ENCODE peak calls at places on chromosomes 1 and 21, in six cellular contexts. I, A, U, R, D and B are unnamed samples.

GRCh38 chr1:34929853-34930701 is 627 bp upstream of the DLGAP3 start:
- DNase-seq in U (no peak), D (no peak), I (no peak), A (peak), R (no peak), B (no peak)

GRCh38 chr1:42046772-42047552 is 106.2 kb upstream of the GUCA2B start:
- DNase-seq in U (no peak), D (no peak), R (no peak), A (peak), I (no peak), B (no peak)

GRCh38 chr1:109248444-109248796 is 919 bp upstream of the CELSR2 start:
- DNase-seq in U (no peak), D (no peak), R (no peak), A (no peak), I (no peak), B (no peak)

GRCh38 chr1:91778964-91779363 is 107.0 kb downstream of the TGFBR3 start:
- DNase-seq in I (no peak), D (no peak), R (no peak), A (no peak), U (no peak), B (no peak)

GRCh38 chr1:168507271-168507670 is 36.5 kb downstream of the XCL2 start:
- DNase-seq in A (peak), I (no peak), U (no peak), R (no peak), D (no peak), B (no peak)

GRCh38 chr1:167821969-167822685 is 91.8 kb downstream of the ADCY10 start:
- DNase-seq in U (no peak), R (no peak), I (no peak), A (no peak), D (no peak), B (no peak)

GRCh38 chr1:64006276-64007051 is 197.0 kb upstream of the UBE2U start:
- DNase-seq in R (no peak), A (peak), I (peak), D (peak), U (no peak), B (peak)

GRCh38 chr21:32257952-32258785 is 20.7 kb downstream of the MIS18A start:
- DNase-seq in U (no peak), I (peak), D (peak), R (no peak), A (peak), B (peak)

GRCh38 chr1:101037316-101037715 is 11.7 kb upstream of the DPH5 start:
- DNase-seq in I (no peak), A (no peak), D (no peak), R (no peak), U (no peak), B (no peak)

GRCh38 chr21:41112740-41113692 is 54.9 kb upstream of the BACE2 start:
- DNase-seq in R (no peak), U (no peak), I (peak), A (no peak), D (no peak), B (peak)

GRCh38 chr1:113191579-113192076 is 118.6 kb downstream of the LRIG2 start:
- DNase-seq in I (peak), U (no peak), D (peak), A (no peak), R (no peak), B (peak)

GRCh38 chr21:31318971-31319370 is 25.1 kb downstream of the TIAM1 start:
- DNase-seq in D (no peak), R (no peak), A (no peak), I (no peak), U (no peak), B (no peak)

GRCh38 chr1:221725683-221726330 is 16.1 kb downstream of the DUSP10 start:
- DNase-seq in R (no peak), I (no peak), A (no peak), U (no peak), D (no peak), B (no peak)

GRCh38 chr1:147723691-147724323 is 36.6 kb downstream of the GJA5 start:
- DNase-seq in R (no peak), I (no peak), A (peak), D (peak), U (no peak), B (peak)

GRCh38 chr1:98919211-98919610 is 85.5 kb downstream of the PLPPR5 start:
- DNase-seq in A (no peak), D (no peak), U (no peak), I (no peak), R (no peak), B (no peak)

GRCh38 chr1:220001095-220001501 is 45.2 kb downstream of the EPRS1 start:
- DNase-seq in R (no peak), D (peak), A (no peak), I (no peak), U (no peak), B (no peak)

GRCh38 chr1:67458663-67459062 is 28.5 kb upstream of the SERBP1 start:
- DNase-seq in A (no peak), I (no peak), D (no peak), U (no peak), R (no peak), B (no peak)

GRCh38 chr1:115246526-115246925 is 91.5 kb downstream of the NGF start:
- DNase-seq in R (no peak), U (no peak), D (no peak), A (no peak), I (no peak), B (peak)

GRCh38 chr1:30525980-30526651 is 197.3 kb downstream of the MATN1 start:
- DNase-seq in R (no peak), I (peak), A (no peak), U (peak), D (no peak), B (peak)

GRCh38 chr1:165075725-165076370 is 280.7 kb downstream of the LMX1A start:
- DNase-seq in R (no peak), A (peak), U (no peak), I (no peak), D (peak), B (peak)

GRCh38 chr1:231416896-231417295 is 5.2 kb downstream of the EGLN1 start:
- DNase-seq in D (peak), U (no peak), A (no peak), R (no peak), I (no peak), B (no peak)

DNA sequence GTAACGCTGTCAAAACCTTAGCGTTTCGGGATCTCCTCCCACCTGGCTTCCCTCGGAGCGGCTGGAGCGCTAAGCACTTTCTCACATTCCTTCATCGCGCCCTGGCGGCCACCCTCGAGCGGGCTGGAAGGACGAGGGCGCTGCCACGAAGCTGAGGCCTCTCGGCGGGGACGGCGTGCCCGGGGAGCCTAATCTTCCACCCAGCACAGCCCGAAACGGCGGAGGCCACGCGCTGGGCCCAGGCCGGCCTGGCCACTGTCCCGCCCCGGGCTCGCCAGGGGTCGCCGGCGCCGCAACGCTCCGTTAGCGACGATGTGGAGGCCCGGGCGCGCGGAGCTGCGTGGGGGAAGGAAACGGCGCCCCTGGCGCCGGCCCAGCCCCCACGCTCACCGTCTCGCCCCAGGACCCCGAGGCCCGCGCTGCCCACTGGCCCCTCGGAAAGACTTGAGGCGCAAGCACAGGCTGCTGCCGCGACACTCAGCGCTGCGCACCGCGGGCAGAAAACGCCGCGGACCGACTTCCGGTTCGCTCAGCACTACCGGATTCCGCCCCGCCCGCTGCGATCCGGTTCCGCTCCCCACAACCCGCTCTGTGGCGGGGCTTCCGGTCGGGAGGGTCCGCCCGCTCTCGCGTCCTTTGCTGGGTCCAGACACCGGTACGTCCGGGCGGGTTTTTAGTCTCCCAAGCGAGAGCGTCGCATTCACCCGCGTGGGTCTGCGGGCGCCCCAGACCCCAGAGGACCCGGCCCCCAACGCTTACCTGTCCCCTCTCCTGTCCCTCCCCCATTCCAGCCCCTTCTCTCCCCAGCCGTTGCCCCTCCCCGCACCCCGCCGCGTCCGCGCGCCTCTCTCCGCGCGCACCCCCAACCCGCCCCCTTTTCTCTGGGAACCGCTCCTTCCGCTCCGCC is at the start of gene YBEY:
- DNase-seq in A (peak), R (peak), D (peak), I (peak), U (peak), B (peak)
- TF ChIP-seq CTCF in A (peak), R (peak), D (peak), I (no peak), U (no peak), B (peak)

DNA sequence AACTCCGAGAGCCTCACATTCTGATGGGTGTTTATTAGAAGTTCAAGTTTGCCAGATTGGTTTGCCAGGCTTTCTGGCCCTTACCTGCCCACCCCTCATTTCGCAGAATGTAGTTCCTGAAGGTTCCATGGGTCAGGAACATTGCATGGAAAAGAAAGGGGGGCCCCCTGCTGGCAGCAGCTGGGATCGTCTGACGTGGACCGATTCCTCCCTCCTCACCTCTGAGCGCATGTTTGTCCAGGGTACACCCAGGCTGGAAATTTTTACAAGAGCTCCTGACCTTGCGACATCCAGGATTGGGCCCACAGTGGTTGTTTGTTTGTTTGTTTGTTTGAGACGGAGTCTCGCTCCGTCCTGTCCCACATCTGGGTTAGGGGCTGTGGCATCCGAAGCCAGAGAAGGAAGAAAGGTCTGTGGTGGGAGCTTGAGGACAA is 126.0 kb upstream of the TMEM51 start:
- DNase-seq in U (peak), A (peak), R (no peak), D (peak), I (peak), B (peak)
- H3K4me3 ChIP-seq in U (no peak), A (no peak), R (no peak), D (no peak), I (no peak), B (no peak)

GRCh38 chr1:2321258-2321657 is 70.1 kb downstream of the MORN1 start:
- DNase-seq in D (no peak), A (no peak), I (no peak), R (no peak), U (no peak), B (no peak)

GRCh38 chr1:2320760-2321159 is 70.6 kb downstream of the MORN1 start:
- DNase-seq in R (no peak), U (no peak), I (no peak), A (no peak), D (no peak), B (no peak)

GRCh38 chr1:2323575-2323974 is 67.8 kb downstream of the MORN1 start:
- DNase-seq in A (no peak), U (no peak), R (no peak), D (no peak), I (no peak), B (no peak)

GRCh38 chr1:2322593-2323295 is 68.6 kb downstream of the MORN1 start:
- DNase-seq in I (peak), A (peak), U (no peak), R (no peak), D (no peak), B (no peak)

DNA sequence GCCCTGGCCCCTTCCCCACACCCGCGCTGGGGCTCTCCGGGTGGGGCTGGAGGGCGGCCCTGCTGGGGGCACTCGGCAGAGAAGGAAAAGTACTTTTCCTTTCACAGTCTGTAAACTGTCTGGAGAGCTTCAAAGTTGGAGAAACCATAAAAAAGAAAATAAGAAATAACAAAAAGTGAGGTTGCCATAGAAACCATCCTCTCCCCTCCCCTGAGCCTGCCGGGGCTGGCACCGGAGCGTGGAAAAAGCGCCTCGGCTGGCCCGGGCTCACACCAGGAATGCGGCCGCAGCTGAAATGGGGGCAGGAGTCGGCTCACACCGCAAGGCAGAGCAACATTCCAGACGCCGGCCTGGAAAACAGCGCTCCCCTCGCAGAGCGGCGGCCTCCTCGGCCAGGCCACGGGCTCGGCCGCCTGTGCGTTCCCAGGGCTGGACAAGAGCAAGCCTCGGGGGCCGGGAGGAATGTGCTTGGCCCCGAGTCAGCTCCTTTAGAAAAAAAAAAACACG is 69.2 kb downstream of the MORN1 start:
- DNase-seq in I (peak), U (peak), D (peak), R (no peak), A (peak), B (no peak)
- H3K27ac ChIP-seq in I (no peak), U (peak), D (no peak), R (peak), A (peak), B (no peak)

DNA sequence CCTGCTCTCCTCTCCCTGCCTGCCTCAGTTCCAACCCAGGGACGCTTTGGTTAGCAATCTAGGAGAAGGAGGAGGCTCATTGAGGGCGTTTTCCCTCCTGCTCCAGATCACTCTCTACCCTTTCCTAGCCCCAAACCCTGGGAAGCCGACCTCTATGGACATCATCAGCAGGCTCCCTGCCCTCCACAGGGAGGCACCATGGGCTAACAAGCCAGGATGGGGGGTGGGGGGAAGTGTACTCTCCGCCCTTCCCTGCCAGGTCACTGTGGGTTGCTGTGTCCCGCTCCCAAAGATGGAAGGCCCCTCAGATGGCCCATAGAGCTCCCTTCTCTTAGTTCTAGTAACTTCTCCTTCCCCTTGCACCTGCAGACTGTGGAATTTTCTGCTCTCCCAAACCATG is 35.7 kb downstream of the KCND3 start:
- DNase-seq in A (no peak), D (no peak), I (no peak), R (no peak), U (no peak), B (no peak)
- TF ChIP-seq CTCF in A (no peak), D (no peak), I (no peak), R (no peak), U (no peak), B (no peak)

GRCh38 chr1:152514715-152515453 is 602 bp downstream of the CRCT1 start:
- DNase-seq in I (no peak), D (no peak), U (no peak), R (no peak), A (no peak), B (no peak)
- H3K4me3 ChIP-seq in I (no peak), D (no peak), U (peak), R (peak), A (no peak), B (no peak)

DNA sequence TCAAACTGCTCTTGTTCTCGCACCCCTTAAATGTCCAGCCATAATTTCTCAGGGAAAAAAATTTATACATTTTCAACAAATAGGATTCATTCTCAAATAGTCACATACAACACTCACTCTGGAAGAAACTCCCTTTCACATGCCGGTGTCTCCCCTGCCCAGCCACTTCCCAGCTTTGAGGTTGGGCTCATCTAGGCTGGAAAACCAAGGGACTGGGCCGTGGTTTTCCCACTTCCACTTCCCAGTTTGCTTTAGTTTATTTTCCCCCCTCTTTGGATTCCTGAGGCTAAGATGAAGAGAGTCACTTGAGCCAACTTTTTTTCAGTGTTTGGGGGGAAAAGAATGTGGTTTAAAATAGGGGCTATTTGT is 522 bp upstream of the IPO9 start:
- DNase-seq in U (no peak), D (no peak), I (no peak), R (no peak), A (no peak), B (no peak)
- H3K27ac ChIP-seq in U (no peak), D (no peak), I (no peak), R (no peak), A (no peak), B (no peak)

GRCh38 chr1:118326960-118327629 is 142.1 kb upstream of the SPAG17 start:
- DNase-seq in R (no peak), I (no peak), U (no peak), A (no peak), D (no peak), B (no peak)
- TF ChIP-seq CTCF in R (no peak), I (no peak), U (no peak), A (no peak), D (no peak), B (no peak)

GRCh38 chr21:16117851-16118592 is 388.2 kb downstream of the USP25 start:
- DNase-seq in U (no peak), I (no peak), D (peak), R (no peak), A (no peak), B (no peak)
- H3K4me3 ChIP-seq in U (peak), I (no peak), D (no peak), R (peak), A (no peak), B (no peak)

GRCh38 chr1:16251381-16251780 is 14.4 kb upstream of the CPLANE2 start:
- DNase-seq in R (no peak), D (no peak), I (no peak), U (no peak), A (no peak), B (no peak)

GRCh38 chr1:16252912-16253311 is 15.9 kb upstream of the CPLANE2 start:
- DNase-seq in A (no peak), R (no peak), U (no peak), I (no peak), D (no peak), B (no peak)

GRCh38 chr1:16250547-16251251 is 13.7 kb upstream of the CPLANE2 start:
- DNase-seq in I (no peak), R (no peak), D (no peak), U (no peak), A (no peak), B (no peak)

GRCh38 chr1:16254263-16254948 is 17.4 kb upstream of the CPLANE2 start:
- DNase-seq in D (no peak), R (no peak), I (peak), U (peak), A (no peak), B (no peak)

DNA sequence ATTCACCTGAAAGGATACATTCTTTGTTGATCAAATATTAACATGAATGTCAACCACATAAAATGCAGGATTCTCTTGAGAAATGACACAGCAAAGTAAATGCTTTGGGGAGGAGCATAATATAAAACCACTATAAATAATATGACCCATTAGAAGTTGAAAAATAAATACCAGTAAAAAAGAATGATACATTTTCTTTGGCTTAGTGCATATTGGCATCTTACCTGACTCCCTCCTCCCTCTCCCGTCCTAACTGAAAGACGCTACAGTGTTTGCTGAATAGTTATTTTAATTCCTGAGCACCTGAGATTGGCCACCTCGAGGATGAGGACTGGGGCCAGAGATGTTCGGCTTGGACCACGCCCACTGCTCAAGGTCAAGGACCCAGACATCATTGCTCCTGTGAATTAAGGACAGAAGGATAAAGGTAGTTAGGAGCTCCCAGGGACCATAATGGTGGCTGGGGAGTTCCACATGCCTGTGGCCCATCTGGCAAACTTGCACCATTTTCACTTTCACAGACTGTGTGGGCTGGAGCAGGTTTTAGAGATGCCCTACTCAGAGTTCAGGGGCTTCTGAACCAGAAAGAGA is 16.4 kb upstream of the CPLANE2 start:
- DNase-seq in U (peak), R (no peak), D (no peak), A (no peak), I (no peak), B (no peak)
- H3K27ac ChIP-seq in U (peak), R (peak), D (no peak), A (no peak), I (no peak), B (no peak)